ENCODE peak calls at places on chromosomes 5 and 9, in five cellular contexts. T is head of caudate nucleus; L is substantia nigra; C is effector memory CD4-positive, alpha-beta T cell; J is neural progenitor cell. K is an unnamed sample.

GRCh38 chr9:95809686-95810085 is 65.8 kb upstream of the ERCC6L2 start:
- DNase-seq in T (no peak), L (no peak), C (no peak), J (no peak), K (no peak)

GRCh38 chr9:120413121-120414048 is 166.6 kb downstream of the CDK5RAP2 start:
- DNase-seq in T (no peak), L (no peak), C (no peak), J (peak), K (no peak)

GRCh38 chr5:80516826-80517225 is 28.9 kb downstream of the FAM151B start:
- DNase-seq in T (no peak), L (no peak), C (no peak), J (no peak), K (no peak)

GRCh38 chr5:43063731-43064171 is 23.6 kb upstream of the ANXA2R start:
- DNase-seq in T (peak), L (no peak), C (no peak), J (no peak), K (no peak)

GRCh38 chr9:114805670-114806551 is at the start of gene TNFSF15:
- DNase-seq in T (no peak), L (no peak), C (no peak), J (peak), K (no peak)

GRCh38 chr5:157130933-157131332 is 11.7 kb downstream of the MED7 start:
- DNase-seq in T (no peak), L (no peak), C (no peak), J (no peak), K (no peak)

GRCh38 chr5:53766683-53767082 is 206.2 kb downstream of the NDUFS4 start:
- DNase-seq in T (no peak), L (no peak), C (no peak), J (no peak), K (no peak)

GRCh38 chr5:9455826-9456434 is 89.9 kb downstream of the SEMA5A start:
- DNase-seq in T (no peak), L (no peak), C (no peak), J (peak), K (no peak)

GRCh38 chr5:180328296-180329137 is 24.6 kb downstream of the GFPT2 start:
- DNase-seq in T (peak), L (no peak), C (peak), J (peak), K (peak)

GRCh38 chr5:139740138-139740992 is 55.2 kb upstream of the PSD2 start:
- DNase-seq in T (no peak), L (no peak), C (no peak), J (no peak), K (no peak)

GRCh38 chr5:84494453-84494852 is 109.8 kb upstream of the EDIL3 start:
- DNase-seq in T (no peak), L (no peak), C (no peak), J (no peak), K (no peak)

GRCh38 chr5:15452780-15453179 is 47.2 kb upstream of the FBXL7 start:
- DNase-seq in T (no peak), L (no peak), C (no peak), J (no peak), K (no peak)

GRCh38 chr9:20408513-20408912 is 213.8 kb downstream of the MLLT3 start:
- DNase-seq in T (no peak), L (no peak), C (no peak), J (peak), K (no peak)

GRCh38 chr9:127790094-127790855 is 4.4 kb downstream of the CDK9 start:
- DNase-seq in T (no peak), L (no peak), C (no peak), J (no peak), K (no peak)

GRCh38 chr9:129816501-129817435 is 7.2 kb downstream of the TOR1A start:
- DNase-seq in T (no peak), L (no peak), C (no peak), J (no peak), K (no peak)

GRCh38 chr5:120765189-120765588 is 301.1 kb downstream of the PRR16 start:
- DNase-seq in T (no peak), L (no peak), C (no peak), J (no peak), K (no peak)

GRCh38 chr5:77640577-77641396 is 2.3 kb upstream of the OTP start:
- DNase-seq in T (no peak), L (no peak), C (no peak), J (peak), K (no peak)

GRCh38 chr5:129904667-129905466 is 602 bp downstream of the CHSY3 start:
- DNase-seq in T (no peak), L (no peak), C (no peak), J (peak), K (no peak)

GRCh38 chr5:138653502-138653901 is 78.3 kb upstream of the HSPA9 start:
- DNase-seq in T (peak), L (peak), C (no peak), J (no peak), K (no peak)

GRCh38 chr5:32352685-32353084 is 39.9 kb upstream of the MTMR12 start:
- DNase-seq in T (no peak), L (no peak), C (no peak), J (no peak), K (no peak)

GRCh38 chr9:6782378-6782777 is 24.6 kb downstream of the KDM4C start:
- DNase-seq in T (no peak), L (no peak), C (no peak), J (no peak), K (no peak)

GRCh38 chr9:93479726-93480125 is 26.3 kb upstream of the FAM120AOS start:
- DNase-seq in T (no peak), L (no peak), C (no peak), J (no peak), K (no peak)